ENCODE peak calls at places on chromosomes 13 and 19, in nine cellular contexts. One of them, this sample, is unnamed.

GRCh38 chr13:49464621-49465325 is 20.7 kb downstream of the SETDB2 start:
- DNase-seq in AG04450: no peak
- DNase-seq in K562: no peak
- DNase-seq in fibroblast of the aortic adventitia: no peak
- DNase-seq in right lobe of liver: no peak
- DNase-seq in HepG2: peak
- DNase-seq in mucosa of descending colon: no peak
- DNase-seq in heart right ventricle: no peak
- DNase-seq in choroid plexus epithelial cell: peak
- DNase-seq in this sample: no peak

GRCh38 chr19:15194938-15195337 is 5.9 kb downstream of the NOTCH3 start:
- DNase-seq in AG04450: no peak
- DNase-seq in K562: no peak
- DNase-seq in fibroblast of the aortic adventitia: peak
- DNase-seq in right lobe of liver: no peak
- DNase-seq in HepG2: no peak
- DNase-seq in mucosa of descending colon: no peak
- DNase-seq in heart right ventricle: peak
- DNase-seq in choroid plexus epithelial cell: no peak
- DNase-seq in this sample: peak

GRCh38 chr13:32021785-32022184 is 9.8 kb upstream of the FRY start:
- DNase-seq in AG04450: no peak
- DNase-seq in K562: no peak
- DNase-seq in fibroblast of the aortic adventitia: no peak
- DNase-seq in right lobe of liver: no peak
- DNase-seq in HepG2: no peak
- DNase-seq in mucosa of descending colon: no peak
- DNase-seq in heart right ventricle: no peak
- DNase-seq in choroid plexus epithelial cell: no peak
- DNase-seq in this sample: no peak

GRCh38 chr19:19095691-19096090 is 31.9 kb downstream of the SLC25A42 start:
- DNase-seq in AG04450: no peak
- DNase-seq in K562: no peak
- DNase-seq in fibroblast of the aortic adventitia: no peak
- DNase-seq in right lobe of liver: no peak
- DNase-seq in HepG2: peak
- DNase-seq in mucosa of descending colon: no peak
- DNase-seq in heart right ventricle: no peak
- DNase-seq in choroid plexus epithelial cell: no peak
- DNase-seq in this sample: no peak

GRCh38 chr19:6044056-6044805 is 66.1 kb downstream of the RFX2 start:
- DNase-seq in AG04450: no peak
- DNase-seq in K562: no peak
- DNase-seq in fibroblast of the aortic adventitia: no peak
- DNase-seq in right lobe of liver: no peak
- DNase-seq in HepG2: no peak
- DNase-seq in mucosa of descending colon: no peak
- DNase-seq in heart right ventricle: no peak
- DNase-seq in choroid plexus epithelial cell: no peak
- DNase-seq in this sample: no peak

GRCh38 chr19:45524575-45525129 is 17.4 kb downstream of the VASP start:
- DNase-seq in AG04450: no peak
- DNase-seq in K562: no peak
- DNase-seq in fibroblast of the aortic adventitia: no peak
- DNase-seq in right lobe of liver: peak
- DNase-seq in HepG2: no peak
- DNase-seq in mucosa of descending colon: peak
- DNase-seq in heart right ventricle: peak
- DNase-seq in choroid plexus epithelial cell: no peak
- DNase-seq in this sample: no peak

GRCh38 chr19:39737351-39737750 is 478 bp downstream of the CLC start:
- DNase-seq in AG04450: no peak
- DNase-seq in K562: no peak
- DNase-seq in fibroblast of the aortic adventitia: no peak
- DNase-seq in right lobe of liver: no peak
- DNase-seq in HepG2: no peak
- DNase-seq in mucosa of descending colon: no peak
- DNase-seq in heart right ventricle: no peak
- DNase-seq in choroid plexus epithelial cell: no peak
- DNase-seq in this sample: no peak

GRCh38 chr13:48942131-48942530 is 33.6 kb upstream of the FNDC3A start:
- DNase-seq in AG04450: peak
- DNase-seq in K562: no peak
- DNase-seq in fibroblast of the aortic adventitia: peak
- DNase-seq in right lobe of liver: no peak
- DNase-seq in HepG2: no peak
- DNase-seq in mucosa of descending colon: no peak
- DNase-seq in heart right ventricle: no peak
- DNase-seq in choroid plexus epithelial cell: peak
- DNase-seq in this sample: peak

GRCh38 chr13:49532593-49532992 is 36.8 kb downstream of the PHF11 start:
- DNase-seq in AG04450: no peak
- DNase-seq in K562: no peak
- DNase-seq in fibroblast of the aortic adventitia: no peak
- DNase-seq in right lobe of liver: no peak
- DNase-seq in HepG2: no peak
- DNase-seq in mucosa of descending colon: no peak
- DNase-seq in heart right ventricle: no peak
- DNase-seq in choroid plexus epithelial cell: no peak
- DNase-seq in this sample: no peak

GRCh38 chr19:5778402-5778801 is 6.1 kb downstream of the PRR22 start:
- DNase-seq in AG04450: no peak
- DNase-seq in K562: no peak
- DNase-seq in fibroblast of the aortic adventitia: no peak
- DNase-seq in right lobe of liver: no peak
- DNase-seq in HepG2: no peak
- DNase-seq in mucosa of descending colon: no peak
- DNase-seq in heart right ventricle: no peak
- DNase-seq in choroid plexus epithelial cell: no peak
- DNase-seq in this sample: no peak

GRCh38 chr13:83372786-83373185 is 509.5 kb downstream of the SLITRK1 start:
- DNase-seq in AG04450: no peak
- DNase-seq in K562: no peak
- DNase-seq in fibroblast of the aortic adventitia: no peak
- DNase-seq in right lobe of liver: no peak
- DNase-seq in HepG2: no peak
- DNase-seq in mucosa of descending colon: no peak
- DNase-seq in heart right ventricle: no peak
- DNase-seq in choroid plexus epithelial cell: peak
- DNase-seq in this sample: no peak

GRCh38 chr19:5002143-5002542 is 33.2 kb downstream of the KDM4B start:
- DNase-seq in AG04450: no peak
- DNase-seq in K562: no peak
- DNase-seq in fibroblast of the aortic adventitia: peak
- DNase-seq in right lobe of liver: no peak
- DNase-seq in HepG2: peak
- DNase-seq in mucosa of descending colon: no peak
- DNase-seq in heart right ventricle: no peak
- DNase-seq in choroid plexus epithelial cell: peak
- DNase-seq in this sample: peak

GRCh38 chr13:100148422-100148821 is 59.5 kb downstream of the PCCA start:
- DNase-seq in AG04450: no peak
- DNase-seq in K562: no peak
- DNase-seq in fibroblast of the aortic adventitia: no peak
- DNase-seq in right lobe of liver: no peak
- DNase-seq in HepG2: no peak
- DNase-seq in mucosa of descending colon: no peak
- DNase-seq in heart right ventricle: no peak
- DNase-seq in choroid plexus epithelial cell: no peak
- DNase-seq in this sample: no peak

GRCh38 chr19:7497292-7497691 is 8.5 kb upstream of the PEX11G start:
- DNase-seq in AG04450: no peak
- DNase-seq in K562: peak
- DNase-seq in fibroblast of the aortic adventitia: no peak
- DNase-seq in right lobe of liver: no peak
- DNase-seq in HepG2: no peak
- DNase-seq in mucosa of descending colon: no peak
- DNase-seq in heart right ventricle: no peak
- DNase-seq in choroid plexus epithelial cell: peak
- DNase-seq in this sample: no peak
- TF ChIP-seq CTCF in AG04450: peak
- TF ChIP-seq CTCF in K562: peak
- TF ChIP-seq CTCF in fibroblast of the aortic adventitia: peak
- TF ChIP-seq CTCF in right lobe of liver: no peak
- TF ChIP-seq CTCF in HepG2: peak
- TF ChIP-seq CTCF in mucosa of descending colon: no peak
- TF ChIP-seq CTCF in heart right ventricle: peak
- TF ChIP-seq CTCF in choroid plexus epithelial cell: peak
- TF ChIP-seq CTCF in this sample: peak

DNA sequence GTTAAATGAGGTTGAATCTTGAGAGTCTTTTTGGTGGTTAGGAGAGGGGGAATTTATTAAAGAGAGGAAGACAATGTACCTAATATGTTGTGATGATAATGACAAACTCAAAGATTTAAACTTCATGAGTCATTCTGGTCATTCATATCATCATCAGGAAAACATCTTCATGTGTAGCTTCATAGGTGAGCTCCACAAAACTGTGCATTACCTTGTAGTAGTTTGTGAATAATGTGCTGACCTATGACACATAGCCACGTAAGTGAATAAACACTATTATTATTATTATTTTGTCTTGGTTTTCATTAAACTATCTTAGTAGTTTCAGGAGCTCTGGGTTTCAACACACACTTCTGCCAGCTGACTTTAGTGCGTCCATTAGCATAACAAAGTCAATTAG is 997 bp upstream of the GPC6 start:
- DNase-seq in AG04450: no peak
- DNase-seq in K562: no peak
- DNase-seq in fibroblast of the aortic adventitia: no peak
- DNase-seq in right lobe of liver: no peak
- DNase-seq in HepG2: no peak
- DNase-seq in mucosa of descending colon: no peak
- DNase-seq in heart right ventricle: no peak
- DNase-seq in choroid plexus epithelial cell: no peak
- DNase-seq in this sample: no peak
- H3K4me3 ChIP-seq in AG04450: no peak
- H3K4me3 ChIP-seq in K562: no peak
- H3K4me3 ChIP-seq in fibroblast of the aortic adventitia: peak
- H3K4me3 ChIP-seq in right lobe of liver: no peak
- H3K4me3 ChIP-seq in HepG2: peak
- H3K4me3 ChIP-seq in mucosa of descending colon: no peak
- H3K4me3 ChIP-seq in heart right ventricle: no peak
- H3K4me3 ChIP-seq in choroid plexus epithelial cell: peak
- H3K4me3 ChIP-seq in this sample: no peak

DNA sequence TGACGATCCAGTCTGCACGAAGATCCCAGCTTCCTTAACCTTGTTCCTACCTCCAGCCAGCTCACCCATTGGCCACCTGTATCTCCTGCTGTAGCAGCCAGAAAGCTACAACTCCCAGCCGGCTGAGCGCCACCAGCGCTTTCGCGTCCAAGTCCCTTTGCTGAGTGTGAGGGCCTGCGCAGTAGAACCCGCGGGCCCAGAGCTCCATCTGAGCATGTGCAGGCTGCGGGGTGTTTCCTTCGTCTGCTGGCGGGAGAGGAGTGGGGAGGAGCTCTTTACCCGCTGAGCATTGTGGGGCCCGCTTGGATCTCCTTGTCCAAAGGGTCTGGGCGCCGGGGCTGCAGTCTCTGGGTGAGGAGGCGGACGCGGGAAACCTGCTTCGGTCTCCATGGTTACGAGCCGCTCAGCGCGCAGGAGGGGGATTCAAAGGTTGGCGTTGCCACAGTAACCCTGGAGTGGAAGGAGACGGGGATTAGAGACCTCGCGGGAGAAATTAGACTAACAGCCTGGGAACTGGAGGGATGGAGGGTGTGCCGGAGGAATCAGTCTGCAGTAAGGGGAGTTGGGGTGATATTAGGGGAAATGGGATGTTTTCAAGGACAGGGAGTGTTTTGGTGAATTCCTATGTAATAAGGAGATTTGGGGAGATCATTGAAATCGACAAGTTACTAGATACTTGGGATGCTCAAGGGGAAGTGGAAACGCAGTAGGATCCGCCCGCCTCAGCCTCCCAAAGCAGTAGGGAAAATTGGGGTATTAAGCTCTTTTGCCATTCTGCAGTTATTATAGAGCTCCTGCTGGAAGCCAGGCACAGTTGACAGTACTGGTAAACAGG is 33.5 kb downstream of the ZSWIM9 start:
- DNase-seq in AG04450: peak
- DNase-seq in K562: peak
- DNase-seq in fibroblast of the aortic adventitia: peak
- DNase-seq in right lobe of liver: peak
- DNase-seq in HepG2: peak
- DNase-seq in mucosa of descending colon: peak
- DNase-seq in heart right ventricle: peak
- DNase-seq in choroid plexus epithelial cell: peak
- DNase-seq in this sample: peak
- TF ChIP-seq CTCF in AG04450: no peak
- TF ChIP-seq CTCF in K562: no peak
- TF ChIP-seq CTCF in fibroblast of the aortic adventitia: no peak
- TF ChIP-seq CTCF in right lobe of liver: no peak
- TF ChIP-seq CTCF in HepG2: peak
- TF ChIP-seq CTCF in mucosa of descending colon: no peak
- TF ChIP-seq CTCF in heart right ventricle: no peak
- TF ChIP-seq CTCF in choroid plexus epithelial cell: no peak
- TF ChIP-seq CTCF in this sample: no peak

GRCh38 chr19:51632126-51632525 is 1.9 kb upstream of the SIGLEC5 start:
- DNase-seq in AG04450: no peak
- DNase-seq in K562: no peak
- DNase-seq in fibroblast of the aortic adventitia: no peak
- DNase-seq in right lobe of liver: no peak
- DNase-seq in HepG2: no peak
- DNase-seq in mucosa of descending colon: no peak
- DNase-seq in heart right ventricle: no peak
- DNase-seq in choroid plexus epithelial cell: no peak
- DNase-seq in this sample: no peak

GRCh38 chr19:51628153-51628939 is 1.9 kb downstream of the SIGLEC5 start:
- DNase-seq in AG04450: no peak
- DNase-seq in K562: no peak
- DNase-seq in fibroblast of the aortic adventitia: no peak
- DNase-seq in right lobe of liver: no peak
- DNase-seq in HepG2: no peak
- DNase-seq in mucosa of descending colon: no peak
- DNase-seq in heart right ventricle: no peak
- DNase-seq in choroid plexus epithelial cell: no peak
- DNase-seq in this sample: no peak

GRCh38 chr19:51626675-51627074 is 3.5 kb downstream of the SIGLEC5 start:
- DNase-seq in AG04450: no peak
- DNase-seq in K562: no peak
- DNase-seq in fibroblast of the aortic adventitia: no peak
- DNase-seq in right lobe of liver: no peak
- DNase-seq in HepG2: no peak
- DNase-seq in mucosa of descending colon: no peak
- DNase-seq in heart right ventricle: no peak
- DNase-seq in choroid plexus epithelial cell: no peak
- DNase-seq in this sample: no peak

DNA sequence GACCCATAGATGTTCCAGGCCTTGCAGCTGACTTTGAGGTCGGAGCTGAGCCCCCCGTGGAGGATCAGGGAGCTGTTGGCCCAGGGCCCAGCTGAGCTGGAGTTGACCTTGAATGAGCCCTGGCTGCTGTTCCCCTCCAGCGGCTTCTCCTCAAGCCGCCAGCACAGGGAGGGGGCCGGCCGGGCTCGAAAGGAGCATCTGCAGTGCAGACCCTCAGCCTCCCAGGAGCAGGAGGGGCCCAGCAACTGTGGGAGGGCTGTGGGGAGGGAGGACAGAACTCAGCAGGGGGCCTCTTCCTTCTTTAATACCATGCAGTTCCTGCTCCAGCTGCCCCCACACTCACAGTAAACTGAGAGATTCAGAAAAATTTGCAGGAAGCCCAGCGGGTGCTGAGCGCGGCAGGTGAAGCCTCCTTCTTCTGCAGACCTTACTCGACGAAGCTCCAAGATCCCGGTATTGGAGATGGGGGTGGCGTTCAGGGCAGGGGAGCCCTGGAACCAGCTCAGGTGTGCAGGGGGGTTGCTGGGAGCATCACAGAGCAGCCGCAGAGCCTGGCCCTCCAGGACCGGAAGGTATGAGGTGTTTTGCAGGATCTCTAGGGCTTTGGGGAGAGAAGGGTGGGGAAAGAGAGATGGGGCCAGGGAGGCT is 2.6 kb downstream of the SIGLEC5 start:
- DNase-seq in AG04450: no peak
- DNase-seq in K562: no peak
- DNase-seq in fibroblast of the aortic adventitia: no peak
- DNase-seq in right lobe of liver: no peak
- DNase-seq in HepG2: no peak
- DNase-seq in mucosa of descending colon: no peak
- DNase-seq in heart right ventricle: no peak
- DNase-seq in choroid plexus epithelial cell: peak
- DNase-seq in this sample: no peak
- H3K4me3 ChIP-seq in AG04450: no peak
- H3K4me3 ChIP-seq in K562: no peak
- H3K4me3 ChIP-seq in fibroblast of the aortic adventitia: no peak
- H3K4me3 ChIP-seq in right lobe of liver: no peak
- H3K4me3 ChIP-seq in HepG2: no peak
- H3K4me3 ChIP-seq in mucosa of descending colon: no peak
- H3K4me3 ChIP-seq in heart right ventricle: no peak
- H3K4me3 ChIP-seq in choroid plexus epithelial cell: no peak
- H3K4me3 ChIP-seq in this sample: no peak